ENCODE peak calls at places on chromosomes 5 and 9, in four cellular contexts. One of them, this sample, is unnamed.

GRCh38 chr5:3661755-3662296 is 66.2 kb downstream of the IRX1 start:
- DNase-seq in stimulated activated CD4-positive, alpha-beta T cell treated with anti-CD3 and anti-CD28 coated beads, TNF-alpha, amount 100 ng/mL, for 24 hours: no peak
- DNase-seq in NAMALWA: no peak
- DNase-seq in aorta: no peak
- DNase-seq in this sample: no peak

GRCh38 chr5:66337827-66338226 is 193.7 kb downstream of the SREK1 start:
- DNase-seq in stimulated activated CD4-positive, alpha-beta T cell treated with anti-CD3 and anti-CD28 coated beads, TNF-alpha, amount 100 ng/mL, for 24 hours: no peak
- DNase-seq in NAMALWA: no peak
- DNase-seq in aorta: no peak
- DNase-seq in this sample: no peak

GRCh38 chr5:176768174-176768970 is 42.0 kb upstream of the UNC5A start:
- DNase-seq in stimulated activated CD4-positive, alpha-beta T cell treated with anti-CD3 and anti-CD28 coated beads, TNF-alpha, amount 100 ng/mL, for 24 hours: no peak
- DNase-seq in NAMALWA: no peak
- DNase-seq in aorta: peak; percentile 52
- DNase-seq in this sample: no peak

GRCh38 chr5:23419115-23419514 is 88.3 kb upstream of the PRDM9 start:
- DNase-seq in stimulated activated CD4-positive, alpha-beta T cell treated with anti-CD3 and anti-CD28 coated beads, TNF-alpha, amount 100 ng/mL, for 24 hours: no peak
- DNase-seq in NAMALWA: no peak
- DNase-seq in aorta: no peak
- DNase-seq in this sample: no peak

GRCh38 chr5:102523541-102524175 is 24.9 kb upstream of the SLCO6A1 start:
- DNase-seq in stimulated activated CD4-positive, alpha-beta T cell treated with anti-CD3 and anti-CD28 coated beads, TNF-alpha, amount 100 ng/mL, for 24 hours: no peak
- DNase-seq in NAMALWA: peak; percentile 30
- DNase-seq in aorta: no peak
- DNase-seq in this sample: no peak

GRCh38 chr5:80182802-80183645 is 72.8 kb downstream of the SERINC5 start:
- DNase-seq in stimulated activated CD4-positive, alpha-beta T cell treated with anti-CD3 and anti-CD28 coated beads, TNF-alpha, amount 100 ng/mL, for 24 hours: no peak
- DNase-seq in NAMALWA: peak; percentile 74
- DNase-seq in aorta: no peak
- DNase-seq in this sample: no peak

GRCh38 chr5:171432076-171432475 is 12.6 kb downstream of the FGF18 start:
- DNase-seq in stimulated activated CD4-positive, alpha-beta T cell treated with anti-CD3 and anti-CD28 coated beads, TNF-alpha, amount 100 ng/mL, for 24 hours: no peak
- DNase-seq in NAMALWA: no peak
- DNase-seq in aorta: peak; percentile 52
- DNase-seq in this sample: no peak

GRCh38 chr9:34540826-34541225 is 18.0 kb upstream of the ENHO start:
- DNase-seq in stimulated activated CD4-positive, alpha-beta T cell treated with anti-CD3 and anti-CD28 coated beads, TNF-alpha, amount 100 ng/mL, for 24 hours: no peak
- DNase-seq in NAMALWA: no peak
- DNase-seq in aorta: no peak
- DNase-seq in this sample: no peak